ENCODE peak calls at places on chromosomes 13 and 19, in six cellular contexts. One of them, this sample, is unnamed.

GRCh38 chr19:16397791-16398529 is 73.3 kb downstream of the KLF2 start:
- DNase-seq in activated CD4-positive, alpha-beta T cell treated with anti-CD3 and anti-CD28 coated beads, Interleukin-2, amount 10 ng/mL, durations not matched to agents 7 days and 5 days: no peak
- DNase-seq in AG09319: no peak
- DNase-seq in ovary: no peak
- DNase-seq in neural crest cell: no peak
- DNase-seq in MV-4-11: no peak
- DNase-seq in this sample: no peak

GRCh38 chr13:100274942-100275506 is 186.1 kb downstream of the PCCA start:
- DNase-seq in activated CD4-positive, alpha-beta T cell treated with anti-CD3 and anti-CD28 coated beads, Interleukin-2, amount 10 ng/mL, durations not matched to agents 7 days and 5 days: no peak
- DNase-seq in neural crest cell: no peak
- DNase-seq in AG09319: no peak
- DNase-seq in MV-4-11: peak; percentile 81
- DNase-seq in ovary: no peak
- DNase-seq in this sample: no peak

GRCh38 chr13:44013666-44014291 is 134.1 kb downstream of the LACC1 start:
- DNase-seq in ovary: no peak
- DNase-seq in MV-4-11: no peak
- DNase-seq in AG09319: peak; percentile 7
- DNase-seq in activated CD4-positive, alpha-beta T cell treated with anti-CD3 and anti-CD28 coated beads, Interleukin-2, amount 10 ng/mL, durations not matched to agents 7 days and 5 days: no peak
- DNase-seq in neural crest cell: no peak
- DNase-seq in this sample: no peak

GRCh38 chr13:28137556-28137955 is 789 bp upstream of the PAN3 start:
- DNase-seq in neural crest cell: no peak
- DNase-seq in activated CD4-positive, alpha-beta T cell treated with anti-CD3 and anti-CD28 coated beads, Interleukin-2, amount 10 ng/mL, durations not matched to agents 7 days and 5 days: no peak
- DNase-seq in ovary: no peak
- DNase-seq in MV-4-11: no peak
- DNase-seq in AG09319: no peak
- DNase-seq in this sample: no peak

GRCh38 chr19:16850133-16850532 is 20.9 kb downstream of the SIN3B start:
- DNase-seq in neural crest cell: no peak
- DNase-seq in AG09319: no peak
- DNase-seq in ovary: no peak
- DNase-seq in activated CD4-positive, alpha-beta T cell treated with anti-CD3 and anti-CD28 coated beads, Interleukin-2, amount 10 ng/mL, durations not matched to agents 7 days and 5 days: no peak
- DNase-seq in MV-4-11: no peak
- DNase-seq in this sample: no peak

GRCh38 chr13:50805805-50806204 is 37.7 kb downstream of the DLEU7 start:
- DNase-seq in activated CD4-positive, alpha-beta T cell treated with anti-CD3 and anti-CD28 coated beads, Interleukin-2, amount 10 ng/mL, durations not matched to agents 7 days and 5 days: no peak
- DNase-seq in AG09319: no peak
- DNase-seq in ovary: no peak
- DNase-seq in neural crest cell: no peak
- DNase-seq in MV-4-11: peak; percentile 61
- DNase-seq in this sample: no peak

GRCh38 chr19:49689133-49690072 is at the start of gene ADM5:
- DNase-seq in neural crest cell: no peak
- DNase-seq in AG09319: no peak
- DNase-seq in activated CD4-positive, alpha-beta T cell treated with anti-CD3 and anti-CD28 coated beads, Interleukin-2, amount 10 ng/mL, durations not matched to agents 7 days and 5 days: peak; percentile 31
- DNase-seq in ovary: peak; percentile 68
- DNase-seq in MV-4-11: no peak
- DNase-seq in this sample: peak; percentile 78

GRCh38 chr13:49669735-49670309 is 21.5 kb downstream of the EBPL start:
- DNase-seq in MV-4-11: peak; percentile 36
- DNase-seq in neural crest cell: peak; percentile 45
- DNase-seq in activated CD4-positive, alpha-beta T cell treated with anti-CD3 and anti-CD28 coated beads, Interleukin-2, amount 10 ng/mL, durations not matched to agents 7 days and 5 days: peak; percentile 30
- DNase-seq in ovary: peak; percentile 57
- DNase-seq in AG09319: peak; percentile 37
- DNase-seq in this sample: peak; percentile 68

GRCh38 chr13:105466376-105466775 is 1069.1 kb downstream of the EFNB2 start:
- DNase-seq in activated CD4-positive, alpha-beta T cell treated with anti-CD3 and anti-CD28 coated beads, Interleukin-2, amount 10 ng/mL, durations not matched to agents 7 days and 5 days: no peak
- DNase-seq in neural crest cell: no peak
- DNase-seq in ovary: no peak
- DNase-seq in MV-4-11: no peak
- DNase-seq in AG09319: no peak
- DNase-seq in this sample: no peak

GRCh38 chr19:1584500-1585242 is 8.0 kb downstream of the MBD3 start:
- DNase-seq in activated CD4-positive, alpha-beta T cell treated with anti-CD3 and anti-CD28 coated beads, Interleukin-2, amount 10 ng/mL, durations not matched to agents 7 days and 5 days: no peak
- DNase-seq in MV-4-11: no peak
- DNase-seq in ovary: no peak
- DNase-seq in AG09319: no peak
- DNase-seq in neural crest cell: no peak
- DNase-seq in this sample: no peak

GRCh38 chr13:111187879-111188643 is 73.0 kb downstream of the ARHGEF7 start:
- DNase-seq in ovary: no peak
- DNase-seq in activated CD4-positive, alpha-beta T cell treated with anti-CD3 and anti-CD28 coated beads, Interleukin-2, amount 10 ng/mL, durations not matched to agents 7 days and 5 days: no peak
- DNase-seq in neural crest cell: no peak
- DNase-seq in AG09319: no peak
- DNase-seq in MV-4-11: no peak
- DNase-seq in this sample: peak; percentile 53

GRCh38 chr13:75050419-75051066 is 431.4 kb downstream of the TBC1D4 start:
- DNase-seq in AG09319: peak; percentile 12
- DNase-seq in neural crest cell: no peak
- DNase-seq in MV-4-11: no peak
- DNase-seq in ovary: no peak
- DNase-seq in activated CD4-positive, alpha-beta T cell treated with anti-CD3 and anti-CD28 coated beads, Interleukin-2, amount 10 ng/mL, durations not matched to agents 7 days and 5 days: no peak
- DNase-seq in this sample: no peak

GRCh38 chr19:42246143-42246868 is 3.9 kb upstream of the GSK3A start:
- DNase-seq in ovary: peak; percentile 83
- DNase-seq in activated CD4-positive, alpha-beta T cell treated with anti-CD3 and anti-CD28 coated beads, Interleukin-2, amount 10 ng/mL, durations not matched to agents 7 days and 5 days: no peak
- DNase-seq in MV-4-11: no peak
- DNase-seq in neural crest cell: no peak
- DNase-seq in AG09319: peak; percentile 56
- DNase-seq in this sample: no peak

GRCh38 chr19:13101590-13102415 is 855 bp downstream of the LYL1 start:
- DNase-seq in activated CD4-positive, alpha-beta T cell treated with anti-CD3 and anti-CD28 coated beads, Interleukin-2, amount 10 ng/mL, durations not matched to agents 7 days and 5 days: no peak
- DNase-seq in ovary: no peak
- DNase-seq in MV-4-11: no peak
- DNase-seq in neural crest cell: no peak
- DNase-seq in AG09319: no peak
- DNase-seq in this sample: no peak

GRCh38 chr13:26219726-26220125 is 2.4 kb downstream of the RNF6 start:
- DNase-seq in activated CD4-positive, alpha-beta T cell treated with anti-CD3 and anti-CD28 coated beads, Interleukin-2, amount 10 ng/mL, durations not matched to agents 7 days and 5 days: no peak
- DNase-seq in MV-4-11: no peak
- DNase-seq in AG09319: no peak
- DNase-seq in ovary: no peak
- DNase-seq in neural crest cell: no peak
- DNase-seq in this sample: no peak

GRCh38 chr13:91368676-91369425 is 21.4 kb downstream of the MIR17HG start:
- DNase-seq in MV-4-11: no peak
- DNase-seq in AG09319: no peak
- DNase-seq in activated CD4-positive, alpha-beta T cell treated with anti-CD3 and anti-CD28 coated beads, Interleukin-2, amount 10 ng/mL, durations not matched to agents 7 days and 5 days: no peak
- DNase-seq in ovary: no peak
- DNase-seq in neural crest cell: no peak
- DNase-seq in this sample: no peak

GRCh38 chr19:17847538-17848366 is at the start of gene JAK3:
- DNase-seq in activated CD4-positive, alpha-beta T cell treated with anti-CD3 and anti-CD28 coated beads, Interleukin-2, amount 10 ng/mL, durations not matched to agents 7 days and 5 days: peak; percentile 89
- DNase-seq in AG09319: peak; percentile 27
- DNase-seq in ovary: peak; percentile 89
- DNase-seq in neural crest cell: peak; percentile 75
- DNase-seq in MV-4-11: no peak
- DNase-seq in this sample: peak; percentile 87

GRCh38 chr13:51739403-51740112 is 64.4 kb downstream of the DHRS12 start:
- DNase-seq in activated CD4-positive, alpha-beta T cell treated with anti-CD3 and anti-CD28 coated beads, Interleukin-2, amount 10 ng/mL, durations not matched to agents 7 days and 5 days: no peak
- DNase-seq in MV-4-11: no peak
- DNase-seq in neural crest cell: no peak
- DNase-seq in ovary: peak; percentile 55
- DNase-seq in AG09319: no peak
- DNase-seq in this sample: no peak

GRCh38 chr19:58196911-58197616 is 14.2 kb downstream of the ZNF274 start:
- DNase-seq in neural crest cell: no peak
- DNase-seq in AG09319: no peak
- DNase-seq in ovary: no peak
- DNase-seq in MV-4-11: peak; percentile 70
- DNase-seq in activated CD4-positive, alpha-beta T cell treated with anti-CD3 and anti-CD28 coated beads, Interleukin-2, amount 10 ng/mL, durations not matched to agents 7 days and 5 days: no peak
- DNase-seq in this sample: no peak

GRCh38 chr19:8631425-8631819 is 989 bp downstream of the NFILZ start:
- DNase-seq in ovary: no peak
- DNase-seq in AG09319: no peak
- DNase-seq in activated CD4-positive, alpha-beta T cell treated with anti-CD3 and anti-CD28 coated beads, Interleukin-2, amount 10 ng/mL, durations not matched to agents 7 days and 5 days: no peak
- DNase-seq in MV-4-11: no peak
- DNase-seq in neural crest cell: no peak
- DNase-seq in this sample: no peak

GRCh38 chr19:35034588-35035382 is 4.5 kb downstream of the SCN1B start:
- DNase-seq in neural crest cell: no peak
- DNase-seq in MV-4-11: no peak
- DNase-seq in AG09319: no peak
- DNase-seq in ovary: no peak
- DNase-seq in activated CD4-positive, alpha-beta T cell treated with anti-CD3 and anti-CD28 coated beads, Interleukin-2, amount 10 ng/mL, durations not matched to agents 7 days and 5 days: no peak
- DNase-seq in this sample: no peak